ENCODE peak calls at places on chromosomes 3 and 15, in eight cellular contexts. P is NCI-H748 treated with DMSO at 0.1 percent for 48 hours; Y is LoVo; H is A172; W is GM23248; X is activated CD4-positive, CD25-positive, alpha-beta regulatory T cell treated with anti-CD3 and anti-CD28 coated beads, Interleukin-2, amount 50 U/mL, for 72 hours; K is cerebellar nuclear complex; M is caudate nucleus. Q is an unnamed sample.

GRCh38 chr15:38010390-38010789 is 76.0 kb downstream of the TMCO5A start:
- DNase-seq in P (no peak), Y (no peak), H (no peak), W (no peak), X (no peak), K (no peak), M (no peak), Q (no peak)

GRCh38 chr15:101248274-101248673 is 3.6 kb downstream of the CHSY1 start:
- DNase-seq in P (no peak), Y (no peak), H (no peak), W (no peak), X (no peak), K (no peak), M (no peak), Q (no peak)

GRCh38 chr15:69059170-69059943 is 44.9 kb downstream of the NOX5 start:
- DNase-seq in P (peak), Y (peak), H (peak), W (peak), X (peak), K (peak), M (peak), Q (peak)

GRCh38 chr3:11591006-11591360 is 52.7 kb downstream of the VGLL4 start:
- DNase-seq in P (no peak), Y (no peak), H (no peak), W (peak), X (no peak), K (no peak), M (no peak), Q (no peak)

GRCh38 chr3:85172001-85172400 is 213.2 kb downstream of the CADM2 start:
- DNase-seq in P (no peak), Y (no peak), H (no peak), W (no peak), X (no peak), K (peak), M (no peak), Q (no peak)

GRCh38 chr15:86942285-86942684 is 862.6 kb downstream of the AGBL1 start:
- DNase-seq in P (no peak), Y (no peak), H (no peak), W (no peak), X (no peak), K (no peak), M (no peak), Q (no peak)

GRCh38 chr3:59555593-59556315 is 505.9 kb upstream of the CFAP20DC start:
- DNase-seq in P (no peak), Y (no peak), H (no peak), W (peak), X (no peak), K (no peak), M (no peak), Q (no peak)

GRCh38 chr3:2098398-2099027 is at the start of gene CNTN4:
- DNase-seq in P (peak), Y (no peak), H (no peak), W (peak), X (no peak), K (peak), M (peak), Q (peak)

GRCh38 chr3:171804618-171805389 is 5.5 kb downstream of the PLD1 start:
- DNase-seq in P (no peak), Y (no peak), H (no peak), W (peak), X (no peak), K (no peak), M (no peak), Q (no peak)

GRCh38 chr15:78004919-78005634 is 72.4 kb downstream of the TBC1D2B start:
- DNase-seq in P (no peak), Y (no peak), H (peak), W (peak), X (no peak), K (peak), M (no peak), Q (no peak)

GRCh38 chr3:120420855-120421570 is 29.8 kb downstream of the FSTL1 start:
- DNase-seq in P (no peak), Y (no peak), H (no peak), W (peak), X (no peak), K (no peak), M (no peak), Q (peak)

GRCh38 chr15:73777741-73778140 is 24.6 kb upstream of the INSYN1 start:
- DNase-seq in P (no peak), Y (no peak), H (no peak), W (no peak), X (no peak), K (no peak), M (no peak), Q (no peak)

Q was measured in COLO829.